ENCODE peak calls at places on chromosome 9, in five cellular contexts. H is A172; P is central memory CD8-positive, alpha-beta T cell; Q is renal cortical epithelial cell; I is tibial artery. F is an unnamed sample.

GRCh38 chr9:92600742-92601261 is 65.0 kb upstream of the ECM2 start:
- DNase-seq in P (no peak), I (no peak), H (peak), Q (peak), F (peak)

GRCh38 chr9:69970001-69970531 is 73.6 kb upstream of the MAMDC2 start:
- DNase-seq in H (no peak), P (no peak), I (no peak), Q (no peak), F (no peak)

GRCh38 chr9:97398999-97399758 is 12.7 kb upstream of the TDRD7 start:
- DNase-seq in P (peak), I (no peak), H (peak), Q (peak), F (peak)

GRCh38 chr9:69546265-69546664 is 125.9 kb downstream of the APBA1 start:
- DNase-seq in Q (peak), P (no peak), H (peak), I (no peak), F (no peak)

GRCh38 chr9:88060746-88061145 is 77.5 kb downstream of the SPATA31C2 start:
- DNase-seq in H (peak), P (no peak), Q (no peak), I (no peak), F (no peak)

GRCh38 chr9:107685901-107686300 is 196.3 kb upstream of the KLF4 start:
- DNase-seq in I (no peak), Q (no peak), H (no peak), P (no peak), F (no peak)

GRCh38 chr9:21096172-21096900 is 18.6 kb upstream of the IFNB1 start:
- DNase-seq in P (peak), H (peak), I (no peak), Q (peak), F (peak)

GRCh38 chr9:89114741-89115140 is 63.9 kb downstream of the SHC3 start:
- DNase-seq in I (no peak), Q (no peak), P (no peak), H (no peak), F (no peak)

GRCh38 chr9:91843623-91844111 is 106.4 kb downstream of the ROR2 start:
- DNase-seq in Q (no peak), H (no peak), P (no peak), I (no peak), F (no peak)

GRCh38 chr9:77764894-77765780 is 117.0 kb upstream of the GNA14 start:
- DNase-seq in P (no peak), H (peak), I (no peak), Q (peak), F (peak)

GRCh38 chr9:76531231-76531775 is 72.3 kb downstream of the GCNT1 start:
- DNase-seq in Q (no peak), P (no peak), H (no peak), I (no peak), F (no peak)

GRCh38 chr9:120924698-120925534 is 1.7 kb downstream of the TRAF1 start:
- DNase-seq in H (no peak), I (no peak), P (no peak), Q (peak), F (no peak)

GRCh38 chr9:26893030-26893676 is 551 bp upstream of the CAAP1 start:
- DNase-seq in H (peak), Q (no peak), I (no peak), P (no peak), F (no peak)

GRCh38 chr9:106875548-106875947 is 12.6 kb downstream of the ZNF462 start:
- DNase-seq in I (no peak), Q (no peak), H (no peak), P (no peak), F (no peak)